ENCODE peak calls at places on chromosomes 12 and 14, in six cellular contexts. One of them, this sample, is unnamed.

GRCh38 chr12:99806304-99806703 is 158.8 kb downstream of the GARIN6 start:
- DNase-seq in SJSA1: no peak
- DNase-seq in smooth muscle cell of the brain vasculature: no peak
- DNase-seq in mesendoderm: no peak
- DNase-seq in left ventricle myocardium superior: no peak
- DNase-seq in CD8-positive, alpha-beta T cell: no peak
- DNase-seq in this sample: no peak

GRCh38 chr12:106133136-106134087 is 5.3 kb downstream of the NUAK1 start:
- DNase-seq in SJSA1: peak
- DNase-seq in smooth muscle cell of the brain vasculature: no peak
- DNase-seq in mesendoderm: peak
- DNase-seq in left ventricle myocardium superior: no peak
- DNase-seq in CD8-positive, alpha-beta T cell: no peak
- DNase-seq in this sample: no peak

GRCh38 chr14:101927859-101928258 is 36.5 kb upstream of the DYNC1H1 start:
- DNase-seq in SJSA1: peak
- DNase-seq in smooth muscle cell of the brain vasculature: peak
- DNase-seq in mesendoderm: no peak
- DNase-seq in left ventricle myocardium superior: peak
- DNase-seq in CD8-positive, alpha-beta T cell: no peak
- DNase-seq in this sample: no peak

GRCh38 chr12:119710374-119710773 is 42.4 kb downstream of the PRKAB1 start:
- DNase-seq in SJSA1: no peak
- DNase-seq in smooth muscle cell of the brain vasculature: no peak
- DNase-seq in mesendoderm: no peak
- DNase-seq in left ventricle myocardium superior: no peak
- DNase-seq in CD8-positive, alpha-beta T cell: no peak
- DNase-seq in this sample: no peak

GRCh38 chr12:95412826-95413311 is 61.1 kb upstream of the METAP2 start:
- DNase-seq in SJSA1: peak
- DNase-seq in smooth muscle cell of the brain vasculature: peak
- DNase-seq in mesendoderm: no peak
- DNase-seq in left ventricle myocardium superior: no peak
- DNase-seq in CD8-positive, alpha-beta T cell: no peak
- DNase-seq in this sample: no peak

GRCh38 chr14:51180577-51180976 is 59.5 kb upstream of the TMX1 start:
- DNase-seq in SJSA1: no peak
- DNase-seq in smooth muscle cell of the brain vasculature: no peak
- DNase-seq in mesendoderm: no peak
- DNase-seq in left ventricle myocardium superior: no peak
- DNase-seq in CD8-positive, alpha-beta T cell: no peak
- DNase-seq in this sample: no peak

GRCh38 chr12:13234045-13234641 is 37.6 kb downstream of the EMP1 start:
- DNase-seq in SJSA1: peak
- DNase-seq in smooth muscle cell of the brain vasculature: peak
- DNase-seq in mesendoderm: peak
- DNase-seq in left ventricle myocardium superior: no peak
- DNase-seq in CD8-positive, alpha-beta T cell: peak
- DNase-seq in this sample: no peak

GRCh38 chr14:102774391-102775153 is 2.7 kb upstream of the TRAF3 start:
- DNase-seq in SJSA1: peak
- DNase-seq in smooth muscle cell of the brain vasculature: peak
- DNase-seq in mesendoderm: peak
- DNase-seq in left ventricle myocardium superior: no peak
- DNase-seq in CD8-positive, alpha-beta T cell: peak
- DNase-seq in this sample: peak

GRCh38 chr14:93079865-93080403 is 35.8 kb downstream of the ITPK1 start:
- DNase-seq in SJSA1: no peak
- DNase-seq in smooth muscle cell of the brain vasculature: no peak
- DNase-seq in mesendoderm: no peak
- DNase-seq in left ventricle myocardium superior: no peak
- DNase-seq in CD8-positive, alpha-beta T cell: no peak
- DNase-seq in this sample: no peak

GRCh38 chr12:15469342-15469741 is 147.0 kb downstream of the PTPRO start:
- DNase-seq in SJSA1: no peak
- DNase-seq in smooth muscle cell of the brain vasculature: no peak
- DNase-seq in mesendoderm: peak
- DNase-seq in left ventricle myocardium superior: no peak
- DNase-seq in CD8-positive, alpha-beta T cell: no peak
- DNase-seq in this sample: no peak

GRCh38 chr12:104671407-104672095 is 214.8 kb downstream of the CHST11 start:
- DNase-seq in SJSA1: peak
- DNase-seq in smooth muscle cell of the brain vasculature: no peak
- DNase-seq in mesendoderm: peak
- DNase-seq in left ventricle myocardium superior: peak
- DNase-seq in CD8-positive, alpha-beta T cell: peak
- DNase-seq in this sample: no peak

GRCh38 chr14:99749763-99750715 is 43.2 kb upstream of the EML1 start:
- DNase-seq in SJSA1: no peak
- DNase-seq in smooth muscle cell of the brain vasculature: no peak
- DNase-seq in mesendoderm: no peak
- DNase-seq in left ventricle myocardium superior: peak
- DNase-seq in CD8-positive, alpha-beta T cell: no peak
- DNase-seq in this sample: no peak

GRCh38 chr14:35553808-35554207 is 19.8 kb downstream of the INSM2 start:
- DNase-seq in SJSA1: no peak
- DNase-seq in smooth muscle cell of the brain vasculature: no peak
- DNase-seq in mesendoderm: no peak
- DNase-seq in left ventricle myocardium superior: no peak
- DNase-seq in CD8-positive, alpha-beta T cell: no peak
- DNase-seq in this sample: no peak

GRCh38 chr12:24069532-24070395 is 120.3 kb upstream of the SOX5 start:
- DNase-seq in SJSA1: no peak
- DNase-seq in smooth muscle cell of the brain vasculature: no peak
- DNase-seq in mesendoderm: peak
- DNase-seq in left ventricle myocardium superior: no peak
- DNase-seq in CD8-positive, alpha-beta T cell: no peak
- DNase-seq in this sample: no peak

GRCh38 chr12:69932154-69932553 is 107.1 kb downstream of the MYRFL start:
- DNase-seq in SJSA1: no peak
- DNase-seq in smooth muscle cell of the brain vasculature: no peak
- DNase-seq in mesendoderm: peak
- DNase-seq in left ventricle myocardium superior: no peak
- DNase-seq in CD8-positive, alpha-beta T cell: no peak
- DNase-seq in this sample: no peak